ENCODE peak calls at places on chromosomes 3 and 15, in nine cellular contexts. U is heart left ventricle; J is activated CD4-positive, alpha-beta T cell treated with anti-CD3 and anti-CD28 coated beads for 1 hour; E is caudate nucleus; N is ELF-1; A is NCI-H69; P is fibroblast of pulmonary artery; W is GF-D8; K is activated gamma-delta T cell treated with Interleukin-2 at 50 U/mL for 16 hours. F is an unnamed sample.

GRCh38 chr15:38535451-38536200 is 29.0 kb downstream of the RASGRP1 start:
- DNase-seq in U (peak), J (no peak), E (no peak), N (no peak), A (no peak), P (no peak), W (no peak), K (no peak), F (no peak)

GRCh38 chr3:6491768-6492167 is 369.1 kb upstream of the GRM7 start:
- DNase-seq in U (no peak), J (no peak), E (no peak), N (no peak), A (no peak), P (no peak), W (no peak), K (no peak), F (no peak)

GRCh38 chr15:56496635-56497034 is 31.7 kb upstream of the MNS1 start:
- DNase-seq in U (no peak), J (no peak), E (no peak), N (peak), A (peak), P (peak), W (peak), K (no peak), F (peak)

GRCh38 chr3:117903226-117903625 is 1131.4 kb downstream of the IGSF11 start:
- DNase-seq in U (no peak), J (no peak), E (no peak), N (no peak), A (no peak), P (peak), W (no peak), K (no peak), F (peak)

GRCh38 chr3:131326307-131326706 is 55.3 kb upstream of the NUDT16 start:
- DNase-seq in U (no peak), J (no peak), E (no peak), N (no peak), A (no peak), P (peak), W (no peak), K (no peak), F (peak)

GRCh38 chr3:190056795-190057194 is 63.9 kb downstream of the P3H2 start:
- DNase-seq in U (no peak), J (no peak), E (no peak), N (no peak), A (no peak), P (no peak), W (no peak), K (no peak), F (no peak)

GRCh38 chr3:8997151-8997550 is 33.9 kb upstream of the RAD18 start:
- DNase-seq in U (no peak), J (no peak), E (no peak), N (no peak), A (no peak), P (no peak), W (no peak), K (no peak), F (no peak)

GRCh38 chr3:8681349-8681748 is 36.8 kb upstream of the SSUH2 start:
- DNase-seq in U (no peak), J (no peak), E (no peak), N (no peak), A (no peak), P (no peak), W (no peak), K (no peak), F (no peak)

GRCh38 chr3:103495186-103495585 is 1060.4 kb downstream of the ZPLD1 start:
- DNase-seq in U (no peak), J (no peak), E (no peak), N (no peak), A (no peak), P (no peak), W (no peak), K (no peak), F (no peak)

GRCh38 chr3:139944256-139944910 is 9.4 kb downstream of the CLSTN2 start:
- DNase-seq in U (peak), J (no peak), E (no peak), N (no peak), A (no peak), P (no peak), W (no peak), K (no peak), F (no peak)

GRCh38 chr3:47113669-47114365 is 50.1 kb downstream of the SETD2 start:
- DNase-seq in U (no peak), J (no peak), E (no peak), N (no peak), A (no peak), P (peak), W (no peak), K (no peak), F (peak)

GRCh38 chr3:177190701-177191100 is 6.6 kb downstream of the TBL1XR1 start:
- DNase-seq in U (no peak), J (no peak), E (no peak), N (no peak), A (no peak), P (peak), W (no peak), K (no peak), F (no peak)

F was measured in foreskin keratinocyte.